ENCODE peak calls at places on chromosome 22, in ten cellular contexts. H is fibroblast of lung, V is lung, N is progenitor cell of endocrine pancreas, Z is AG10803, Q is nephron progenitor cell, G is thyroid gland, X is foreskin fibroblast, P is K562, W is GM12865. R is an unnamed sample.

GRCh38 chr22:24950272-24950902 is 2.1 kb upstream of the KIAA1671 start:
- DNase-seq in H (no peak), V (no peak), N (no peak), Z (peak), Q (peak), G (no peak), X (no peak), P (no peak), W (peak), R (no peak)

GRCh38 chr22:27405672-27406388 is 395.7 kb downstream of the MN1 start:
- DNase-seq in H (peak), V (peak), N (peak), Z (peak), Q (peak), G (peak), X (peak), P (peak), W (peak), R (peak)

GRCh38 chr22:25085930-25086901 is 113.4 kb upstream of the CRYBB3 start:
- DNase-seq in H (no peak), V (no peak), N (no peak), Z (no peak), Q (no peak), G (peak), X (no peak), P (no peak), W (peak), R (no peak)

GRCh38 chr22:21984793-21985192 is 2.2 kb upstream of the TOP3B start:
- DNase-seq in H (peak), V (no peak), N (no peak), Z (no peak), Q (peak), G (no peak), X (peak), P (peak), W (peak), R (peak)

GRCh38 chr22:36423461-36424404 is 36.0 kb upstream of the MYH9 start:
- DNase-seq in H (peak), V (no peak), N (no peak), Z (peak), Q (no peak), G (no peak), X (peak), P (peak), W (no peak), R (no peak)

GRCh38 chr22:35314161-35314942 is 14.7 kb downstream of the TOM1 start:
- DNase-seq in H (no peak), V (no peak), N (no peak), Z (no peak), Q (no peak), G (no peak), X (no peak), P (no peak), W (no peak), R (no peak)

GRCh38 chr22:45425101-45425500 is 11.6 kb downstream of the RIBC2 start:
- DNase-seq in H (no peak), V (no peak), N (no peak), Z (peak), Q (no peak), G (no peak), X (peak), P (no peak), W (no peak), R (peak)

GRCh38 chr22:30232716-30233218 is 13.8 kb downstream of the LIF start:
- DNase-seq in H (no peak), V (no peak), N (no peak), Z (no peak), Q (no peak), G (no peak), X (no peak), P (no peak), W (no peak), R (no peak)

GRCh38 chr22:23828800-23829680 is 9.8 kb downstream of the DERL3 start:
- DNase-seq in H (no peak), V (no peak), N (no peak), Z (no peak), Q (no peak), G (no peak), X (no peak), P (no peak), W (no peak), R (no peak)

GRCh38 chr22:46843691-46844297 is 81.3 kb downstream of the TBC1D22A start:
- DNase-seq in H (peak), V (peak), N (no peak), Z (peak), Q (no peak), G (no peak), X (peak), P (no peak), W (no peak), R (peak)

GRCh38 chr22:30027169-30027568 is 53.1 kb upstream of the HORMAD2 start:
- DNase-seq in H (no peak), V (no peak), N (no peak), Z (no peak), Q (no peak), G (no peak), X (no peak), P (no peak), W (no peak), R (no peak)

GRCh38 chr22:29700949-29701927 is 18.6 kb upstream of the CABP7 start:
- DNase-seq in H (no peak), V (peak), N (no peak), Z (no peak), Q (no peak), G (peak), X (peak), P (peak), W (peak), R (peak)

GRCh38 chr22:40602231-40602630 is 34.3 kb downstream of the MRTFA start:
- DNase-seq in H (peak), V (no peak), N (no peak), Z (peak), Q (no peak), G (no peak), X (no peak), P (no peak), W (no peak), R (no peak)

GRCh38 chr22:25546751-25547150 is 17.7 kb upstream of the GRK3 start:
- DNase-seq in H (no peak), V (no peak), N (no peak), Z (no peak), Q (no peak), G (no peak), X (peak), P (no peak), W (no peak), R (no peak)

GRCh38 chr22:47110817-47111443 is 348.5 kb downstream of the TBC1D22A start:
- DNase-seq in H (peak), V (no peak), N (no peak), Z (peak), Q (no peak), G (no peak), X (peak), P (no peak), W (no peak), R (no peak)

GRCh38 chr22:25110846-25111578 is 88.6 kb upstream of the CRYBB3 start:
- DNase-seq in H (peak), V (peak), N (peak), Z (peak), Q (peak), G (peak), X (peak), P (peak), W (peak), R (peak)

DNA sequence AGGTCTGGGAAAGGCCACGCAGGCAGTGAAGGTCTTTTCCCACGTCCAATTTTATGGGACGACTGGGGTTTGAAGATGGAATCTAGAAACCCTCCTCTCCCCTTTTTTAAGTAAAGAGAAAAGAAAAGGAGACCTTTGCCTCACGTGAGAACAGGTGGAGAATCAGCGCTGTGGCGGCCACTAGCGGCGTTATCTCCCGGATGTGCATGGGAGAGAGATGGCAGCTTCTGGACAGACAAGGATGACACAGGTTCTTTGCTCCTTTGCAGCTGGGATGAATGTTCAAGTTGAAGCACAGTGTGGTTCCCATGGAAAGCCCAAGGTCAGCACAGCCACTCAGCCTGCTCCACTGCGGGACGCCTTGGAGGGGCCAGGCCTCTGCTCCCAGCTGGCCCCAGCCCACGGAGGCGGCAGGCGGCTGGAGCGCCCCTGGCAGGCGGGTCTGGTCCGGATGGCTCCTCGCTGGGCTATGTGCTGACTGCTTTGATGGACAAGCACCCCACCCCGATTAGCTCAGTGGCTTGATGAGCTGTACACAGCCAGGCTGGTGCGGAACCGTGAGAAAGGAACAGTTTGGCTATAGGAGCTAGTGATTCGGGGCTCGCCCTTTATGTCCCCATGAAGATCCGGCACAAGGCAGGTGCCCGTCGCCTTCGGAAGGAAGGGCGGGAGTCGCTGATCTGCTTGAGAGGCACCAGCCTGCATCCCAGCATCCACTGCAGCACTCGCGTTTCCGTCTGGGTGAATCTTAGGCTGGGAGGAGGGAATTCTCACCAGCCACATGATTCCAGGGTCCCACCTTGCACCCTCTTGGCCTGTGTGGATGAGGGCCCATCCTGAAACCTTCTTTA is 14.5 kb upstream of the BID start:
- DNase-seq in H (no peak), V (no peak), N (no peak), Z (no peak), Q (no peak), G (no peak), X (no peak), P (peak), W (no peak), R (no peak)
- TF ChIP-seq CTCF in H (no peak), V (no peak), N (no peak), Z (no peak), Q (no peak), G (no peak), X (no peak), P (peak), W (no peak), R (no peak)

GRCh38 chr22:42074153-42074750 is at the start of gene PHETA2:
- DNase-seq in H (peak), V (no peak), N (no peak), Z (peak), Q (no peak), G (peak), X (peak), P (no peak), W (peak), R (no peak)
- TF ChIP-seq CTCF in H (peak), V (no peak), N (peak), Z (peak), Q (no peak), G (peak), X (peak), P (no peak), W (peak), R (peak)

GRCh38 chr22:38035530-38035885 is 21.7 kb upstream of the PICK1 start:
- DNase-seq in H (no peak), V (no peak), N (no peak), Z (no peak), Q (no peak), G (no peak), X (no peak), P (no peak), W (no peak), R (no peak)
- TF ChIP-seq CTCF in H (no peak), V (no peak), N (no peak), Z (no peak), Q (no peak), G (no peak), X (no peak), P (no peak), W (no peak), R (no peak)

GRCh38 chr22:48686694-48687302 is 1140.9 kb downstream of the BRD1 start:
- DNase-seq in H (no peak), V (no peak), N (no peak), Z (no peak), Q (no peak), G (no peak), X (no peak), P (no peak), W (no peak), R (no peak)

GRCh38 chr22:48687606-48688005 is 1140.1 kb downstream of the BRD1 start:
- DNase-seq in H (no peak), V (no peak), N (no peak), Z (no peak), Q (no peak), G (no peak), X (no peak), P (no peak), W (no peak), R (no peak)

GRCh38 chr22:48690583-48691317 is 1136.9 kb downstream of the BRD1 start:
- DNase-seq in H (no peak), V (no peak), N (no peak), Z (no peak), Q (no peak), G (no peak), X (no peak), P (no peak), W (no peak), R (no peak)

GRCh38 chr22:48689206-48689605 is 1138.5 kb downstream of the BRD1 start:
- DNase-seq in H (no peak), V (no peak), N (no peak), Z (no peak), Q (no peak), G (no peak), X (no peak), P (no peak), W (no peak), R (no peak)

DNA sequence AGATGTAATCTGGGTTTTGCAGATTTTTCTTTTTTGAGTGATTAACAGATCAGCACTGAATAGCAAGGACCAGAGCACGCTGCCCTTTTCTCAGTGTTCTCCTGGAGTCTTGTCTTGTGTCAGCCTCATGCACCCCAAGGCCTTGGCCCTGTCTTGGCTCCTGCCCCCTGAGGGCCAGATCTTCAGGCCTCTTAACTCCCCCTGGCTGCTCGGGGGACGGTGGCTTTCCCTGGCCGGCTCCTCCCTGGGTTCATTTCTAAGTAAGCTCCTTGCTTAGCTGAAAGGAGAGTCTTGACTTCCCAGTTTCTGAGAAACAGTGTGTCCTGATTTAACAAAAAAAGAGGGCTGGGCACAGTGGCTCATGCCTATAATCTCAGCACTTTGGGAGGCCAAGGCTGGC is 1139.3 kb downstream of the BRD1 start:
- DNase-seq in H (no peak), V (no peak), N (no peak), Z (no peak), Q (no peak), G (no peak), X (no peak), P (no peak), W (no peak), R (no peak)
- TF ChIP-seq CTCF in H (no peak), V (no peak), N (no peak), Z (no peak), Q (no peak), G (no peak), X (no peak), P (no peak), W (no peak), R (no peak)

GRCh38 chr22:19554834-19555404 is 30.7 kb upstream of the CLDN5 start:
- DNase-seq in H (peak), V (no peak), N (no peak), Z (peak), Q (peak), G (no peak), X (peak), P (peak), W (no peak), R (peak)
- TF ChIP-seq CTCF in H (peak), V (no peak), N (peak), Z (peak), Q (no peak), G (no peak), X (peak), P (peak), W (no peak), R (peak)